ENCODE peak calls at places on chromosomes 13 and 19, in four cellular contexts. T is transverse colon, N is upper lobe of right lung, E is HCT116. W is an unnamed sample.

GRCh38 chr13:41224113-41225110 is 30.0 kb upstream of the KBTBD7 start:
- DNase-seq in N (no peak), E (no peak), T (no peak), W (no peak)

GRCh38 chr19:2455481-2456300 is 1.1 kb downstream of the LMNB2 start:
- DNase-seq in N (peak), T (peak), E (no peak), W (no peak)

GRCh38 chr13:52455677-52456041 is 381 bp downstream of the CKAP2 start:
- DNase-seq in E (peak), N (peak), T (peak), W (no peak)

GRCh38 chr13:45101327-45102018 is 18.8 kb upstream of the GTF2F2 start:
- DNase-seq in E (no peak), N (no peak), T (no peak), W (no peak)

GRCh38 chr19:38452430-38453366 is 19.2 kb downstream of the RYR1 start:
- DNase-seq in N (no peak), T (no peak), E (peak), W (no peak)

GRCh38 chr19:16821081-16821480 is 8.1 kb upstream of the SIN3B start:
- DNase-seq in T (no peak), E (no peak), N (no peak), W (no peak)

GRCh38 chr13:69243366-69243765 is 864.3 kb upstream of the ATXN8OS start:
- DNase-seq in T (no peak), E (no peak), N (no peak), W (no peak)

GRCh38 chr13:43786766-43787517 is at the start of gene ENOX1:
- DNase-seq in N (peak), T (peak), E (peak), W (no peak)

GRCh38 chr19:28307963-28308362 is 905.0 kb downstream of the UQCRFS1 start:
- DNase-seq in N (no peak), E (no peak), T (peak), W (no peak)

GRCh38 chr19:12293771-12294307 is 844 bp downstream of the ZNF44 start:
- DNase-seq in N (peak), E (peak), T (peak), W (no peak)

GRCh38 chr13:75050419-75051066 is 431.4 kb downstream of the TBC1D4 start:
- DNase-seq in E (no peak), T (no peak), N (no peak), W (peak)

GRCh38 chr13:43596924-43597598 is 189.7 kb downstream of the ENOX1 start:
- DNase-seq in E (no peak), N (no peak), T (no peak), W (no peak)

GRCh38 chr13:49690133-49690989 is 925 bp downstream of the EBPL start:
- DNase-seq in E (no peak), T (peak), N (no peak), W (peak)

GRCh38 chr19:566844-567243 is 5.6 kb upstream of the BSG start:
- DNase-seq in N (no peak), T (no peak), E (no peak), W (no peak)

GRCh38 chr19:1258707-1259205 is 10.4 kb downstream of the MIDN start:
- DNase-seq in E (no peak), T (no peak), N (no peak), W (no peak)

GRCh38 chr19:12974301-12975220 is 5.2 kb downstream of the DAND5 start:
- DNase-seq in T (no peak), E (no peak), N (no peak), W (no peak)

GRCh38 chr13:64505511-64505910 is 2724.6 kb downstream of the PCDH9 start:
- DNase-seq in T (no peak), N (no peak), E (no peak), W (no peak)

GRCh38 chr13:111925146-111925875 is 141.6 kb upstream of the SOX1 start:
- DNase-seq in E (no peak), T (no peak), N (peak), W (no peak)

GRCh38 chr13:50911937-50912624 is 2.5 kb downstream of the RNASEH2B start:
- DNase-seq in N (peak), E (peak), T (peak), W (peak)

GRCh38 chr13:56352901-56353300 is 787.8 kb upstream of the PRR20A start:
- DNase-seq in E (no peak), T (no peak), N (no peak), W (no peak)

GRCh38 chr13:113935081-113935511 is 38.8 kb downstream of the C13orf46 start:
- DNase-seq in T (no peak), E (no peak), N (peak), W (no peak)

GRCh38 chr19:38433268-38433733 is at the start of gene RYR1:
- DNase-seq in T (peak), E (peak), N (peak), W (no peak)

GRCh38 chr13:85536706-85537105 is 262.5 kb downstream of the SLITRK6 start:
- DNase-seq in T (no peak), E (no peak), N (no peak), W (no peak)

GRCh38 chr19:19661675-19662251 is 1.7 kb downstream of the ATP13A1 start:
- DNase-seq in N (no peak), T (peak), E (no peak), W (no peak)

GRCh38 chr13:30107126-30107525 is 200.2 kb downstream of the KATNAL1 start:
- DNase-seq in E (no peak), N (no peak), T (no peak), W (no peak)

GRCh38 chr13:109769921-109770320 is 16.5 kb downstream of the IRS2 start:
- DNase-seq in N (no peak), E (no peak), T (no peak), W (no peak)

GRCh38 chr13:66219493-66219892 is 1010.6 kb downstream of the PCDH9 start:
- DNase-seq in E (no peak), T (no peak), N (no peak), W (no peak)

GRCh38 chr19:12952488-12953455 is 4.3 kb downstream of the GADD45GIP1 start:
- DNase-seq in T (no peak), E (no peak), N (no peak), W (no peak)

GRCh38 chr13:26976336-26976735 is 195.3 kb downstream of the USP12 start:
- DNase-seq in E (no peak), N (no peak), T (no peak), W (no peak)

GRCh38 chr13:26968431-26969335 is 202.9 kb downstream of the USP12 start:
- DNase-seq in E (no peak), N (no peak), T (peak), W (no peak)

GRCh38 chr13:26973281-26973680 is 198.3 kb downstream of the USP12 start:
- DNase-seq in T (no peak), E (no peak), N (no peak), W (no peak)

GRCh38 chr13:26973946-26974345 is 197.7 kb downstream of the USP12 start:
- DNase-seq in T (no peak), E (no peak), N (no peak), W (no peak)

GRCh38 chr13:26971990-26972888 is 199.4 kb downstream of the USP12 start:
- DNase-seq in N (no peak), T (peak), E (peak), W (no peak)
- H3K4me3 ChIP-seq in N (no peak), T (no peak), E (no peak), W (no peak)

GRCh38 chr19:57566396-57567256 is 7.0 kb upstream of the ZNF550 start:
- DNase-seq in T (no peak), E (peak), N (no peak), W (no peak)
- H3K4me3 ChIP-seq in T (no peak), E (no peak), N (no peak), W (no peak)

GRCh38 chr13:28177877-28178276 is 39.5 kb downstream of the PAN3 start:
- DNase-seq in N (no peak), E (no peak), T (no peak), W (no peak)
- H3K4me3 ChIP-seq in N (no peak), E (no peak), T (no peak), W (no peak)

DNA sequence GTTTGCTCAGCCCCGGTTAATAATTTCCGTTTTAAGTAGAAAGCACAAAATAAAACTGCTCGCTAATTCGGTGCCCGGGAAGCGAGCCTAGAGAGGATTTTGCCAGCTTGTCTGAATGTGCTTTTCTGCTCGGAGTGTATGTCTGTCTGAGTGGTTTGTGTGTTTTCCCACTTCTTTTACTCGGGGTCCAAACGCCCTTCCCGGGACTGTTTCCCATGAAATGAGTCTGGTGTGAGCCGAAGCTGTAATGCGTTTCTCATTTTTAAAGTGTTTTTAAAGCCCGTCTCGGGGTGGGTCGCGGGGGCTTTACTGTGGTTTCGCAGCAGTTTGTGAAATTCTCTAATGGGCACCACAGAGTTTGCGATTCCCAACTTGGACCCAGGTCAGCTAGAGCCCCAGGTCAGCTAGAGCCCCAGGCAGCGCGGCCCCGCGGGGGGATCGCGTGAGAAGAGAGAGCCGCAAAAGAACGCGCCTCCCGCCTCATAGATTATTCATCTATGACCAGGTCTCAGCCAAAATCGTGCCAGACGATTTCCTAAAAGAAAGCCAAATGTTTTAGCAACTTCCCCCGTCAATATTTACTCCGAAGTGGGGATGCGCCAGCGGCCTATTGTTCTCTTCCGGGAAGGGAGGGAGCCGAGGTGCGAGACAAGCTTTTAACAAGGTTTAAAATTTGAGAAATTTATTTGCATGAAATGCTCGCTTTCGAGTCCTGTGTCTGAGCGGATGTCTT is 2.0 kb downstream of the ZIC2 start:
- DNase-seq in N (no peak), T (no peak), E (no peak), W (no peak)
- H3K4me3 ChIP-seq in N (no peak), T (no peak), E (peak), W (no peak)

DNA sequence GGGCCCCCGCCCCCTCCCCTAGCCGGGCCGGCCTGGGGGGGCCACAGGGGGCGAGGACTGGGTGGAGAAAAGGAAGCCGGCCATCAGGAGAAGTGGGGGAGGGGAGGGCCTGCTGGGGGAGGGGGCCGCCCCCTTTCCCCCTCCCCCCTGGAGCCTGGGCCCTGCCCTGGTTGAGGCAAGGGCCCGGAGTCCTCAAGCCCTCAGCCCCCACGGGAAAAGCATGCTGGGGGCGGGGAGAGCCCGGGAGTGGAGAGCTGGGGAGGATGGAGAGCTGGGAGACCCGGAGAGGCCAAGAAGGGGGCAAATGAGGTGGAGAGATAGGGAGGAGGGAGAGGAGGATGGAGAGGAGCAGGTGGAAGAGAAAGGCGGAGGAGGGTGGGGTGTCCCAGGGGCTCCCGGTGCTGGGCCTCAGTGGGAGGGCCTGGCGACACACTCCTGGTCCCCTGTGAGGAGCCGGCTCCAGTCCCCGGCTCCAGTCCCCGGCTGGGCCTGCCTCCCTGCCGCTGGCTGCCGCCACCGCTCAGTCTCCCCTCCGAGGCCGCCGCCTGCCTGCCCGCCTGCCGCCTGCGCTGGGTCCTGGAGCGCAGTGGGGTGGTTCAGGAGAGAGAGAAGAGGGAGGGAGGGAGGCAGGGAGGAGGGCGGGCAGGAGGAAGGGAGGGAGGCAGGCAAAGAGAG is at the start of gene GRIK5:
- DNase-seq in N (no peak), E (no peak), T (no peak), W (no peak)
- H3K4me3 ChIP-seq in N (no peak), E (no peak), T (peak), W (no peak)